ENCODE peak calls at places on chromosome 2, in eight cellular contexts. X is right atrium auricular region; Y is cardiac fibroblast; O is non-pigmented ciliary epithelial cell; D is activated T-cell treated with anti-CD3 and anti-CD28 coated beads, Interleukin-2, amount 50 U/mL, for 72 hours; J is activated CD4-positive, alpha-beta T cell treated with anti-CD3 and anti-CD28 coated beads for 1 hour; A is activated T-helper 1 cell treated with anti-CD3 and anti-CD28 coated beads, Interleukin-12 subunit alpha, Interleukin-12 subunit beta, Interleukin-2, Interleukin-4 antibody, amounts not matched to agents 30 ng/mL and 10 ng/mL and 1 ng/mL, durations not matched to agents 14 hours and 24 hours and 36 hours; G is kidney. H is an unnamed sample.

GRCh38 chr2:231373786-231374185 is 21.7 kb upstream of the B3GNT7 start:
- DNase-seq in X (no peak), Y (no peak), O (no peak), D (no peak), J (no peak), A (no peak), G (no peak), H (no peak)

GRCh38 chr2:98085649-98086048 is 1.3 kb upstream of the VWA3B start:
- DNase-seq in X (no peak), Y (no peak), O (no peak), D (no peak), J (no peak), A (no peak), G (no peak), H (no peak)

GRCh38 chr2:98569197-98569793 is 39.0 kb downstream of the COA5 start:
- DNase-seq in X (no peak), Y (peak; percentile 38), O (no peak), D (peak; percentile 80), J (peak; percentile 60), A (peak; percentile 44), G (no peak), H (no peak)

GRCh38 chr2:173193925-173194324 is 118.3 kb downstream of the MAP3K20 start:
- DNase-seq in X (no peak), Y (peak; percentile 30), O (peak; percentile 40), D (no peak), J (no peak), A (no peak), G (no peak), H (no peak)

GRCh38 chr2:44833123-44834069 is 108.1 kb upstream of the SIX3 start:
- DNase-seq in X (no peak), Y (peak; percentile 27), O (no peak), D (peak; percentile 35), J (no peak), A (no peak), G (no peak), H (no peak)

GRCh38 chr2:199468561-199469513 is 11.1 kb upstream of the SATB2 start:
- DNase-seq in X (no peak), Y (no peak), O (no peak), D (no peak), J (no peak), A (no peak), G (peak; percentile 71), H (no peak)

GRCh38 chr2:240792658-240793312 is 27.2 kb downstream of the KIF1A start:
- DNase-seq in X (no peak), Y (no peak), O (no peak), D (no peak), J (no peak), A (no peak), G (peak; percentile 52), H (no peak)

GRCh38 chr2:1310202-1310601 is 103.1 kb upstream of the TPO start:
- DNase-seq in X (no peak), Y (no peak), O (no peak), D (no peak), J (no peak), A (no peak), G (peak; percentile 49), H (no peak)

GRCh38 chr2:126828471-126828870 is 70.2 kb upstream of the TEX51 start:
- DNase-seq in X (no peak), Y (no peak), O (no peak), D (no peak), J (no peak), A (no peak), G (no peak), H (no peak)

GRCh38 chr2:11270891-11271290 is 73.5 kb downstream of the ROCK2 start:
- DNase-seq in X (no peak), Y (peak; percentile 43), O (peak; percentile 64), D (no peak), J (no peak), A (no peak), G (no peak), H (no peak)